ENCODE peak calls at places on chromosomes 12 and 14, in seven cellular contexts. Z, R, G, I, W, Q and J are unnamed samples.

GRCh38 chr12:96422192-96422591 is 22.0 kb upstream of the CDK17 start:
- DNase-seq in Z (no peak), W (no peak), I (peak), R (no peak), Q (peak), G (no peak), J (no peak)

GRCh38 chr14:90109858-90110257 is 48.1 kb downstream of the KCNK13 start:
- DNase-seq in Q (no peak), Z (no peak), W (no peak), I (no peak), R (peak), G (no peak), J (no peak)

GRCh38 chr12:58465418-58465817 is 454.9 kb downstream of the LRIG3 start:
- DNase-seq in Q (peak), W (no peak), G (no peak), I (no peak), Z (no peak), R (no peak), J (no peak)

GRCh38 chr14:45177081-45177480 is 41.4 kb downstream of the FANCM start:
- DNase-seq in Q (peak), W (no peak), I (peak), R (no peak), Z (no peak), G (no peak), J (no peak)

GRCh38 chr12:114032801-114033200 is 66.7 kb upstream of the RBM19 start:
- DNase-seq in W (no peak), G (no peak), R (no peak), I (no peak), Q (no peak), Z (no peak), J (no peak)

GRCh38 chr14:31024577-31025334 is 693 bp upstream of the AP4S1 start:
- DNase-seq in G (no peak), R (no peak), W (no peak), Z (no peak), I (peak), Q (no peak), J (no peak)

GRCh38 chr12:32457251-32458025 is 58.1 kb downstream of the FGD4 start:
- DNase-seq in R (no peak), W (no peak), Q (peak), Z (no peak), I (no peak), G (no peak), J (no peak)

GRCh38 chr12:15732341-15733061 is 56.7 kb downstream of the EPS8 start:
- DNase-seq in R (no peak), W (peak), Q (peak), I (no peak), Z (no peak), G (no peak), J (no peak)

GRCh38 chr12:2054091-2055018 is 1.6 kb downstream of the CACNA1C start:
- DNase-seq in Z (no peak), G (no peak), R (no peak), W (no peak), I (no peak), Q (peak), J (no peak)

GRCh38 chr12:53977596-53978464 is 3.1 kb upstream of the HOTAIR start:
- DNase-seq in G (no peak), W (no peak), Z (no peak), I (no peak), R (no peak), Q (no peak), J (no peak)

GRCh38 chr14:72894623-72895378 is 900 bp upstream of the DPF3 start:
- DNase-seq in Q (no peak), W (no peak), R (no peak), I (no peak), Z (peak), G (peak), J (no peak)

GRCh38 chr14:64636208-64636979 is 67.8 kb upstream of the PLEKHG3 start:
- DNase-seq in G (peak), W (peak), Q (peak), I (peak), R (peak), Z (peak), J (peak)

GRCh38 chr14:38391334-38391733 is 135.4 kb upstream of the CLEC14A start:
- DNase-seq in R (no peak), Q (peak), W (no peak), G (no peak), I (no peak), Z (no peak), J (no peak)

GRCh38 chr12:124727244-124727673 is 136.4 kb downstream of the SCARB1 start:
- DNase-seq in R (no peak), Q (no peak), G (peak), W (peak), I (peak), Z (no peak), J (no peak)

GRCh38 chr14:20388159-20388558 is 25.1 kb downstream of the TEP1 start:
- DNase-seq in Q (no peak), Z (no peak), G (no peak), W (no peak), I (no peak), R (no peak), J (no peak)

GRCh38 chr14:69663322-69663686 is 51.9 kb downstream of the SUSD6 start:
- DNase-seq in I (no peak), G (no peak), R (no peak), W (no peak), Q (no peak), Z (no peak), J (no peak)

GRCh38 chr14:69539631-69540410 is 34.9 kb downstream of the CCDC177 start:
- DNase-seq in Z (no peak), I (peak), R (no peak), G (no peak), W (no peak), Q (peak), J (no peak)

GRCh38 chr14:70032447-70032846 is 153.2 kb downstream of the SMOC1 start:
- DNase-seq in W (no peak), R (no peak), G (no peak), I (no peak), Q (no peak), Z (no peak), J (no peak)

GRCh38 chr12:15787801-15788200 is 1.4 kb downstream of the EPS8 start:
- DNase-seq in G (no peak), I (peak), W (no peak), Z (no peak), Q (no peak), R (no peak), J (no peak)

GRCh38 chr12:34394211-34395055 is 372.1 kb downstream of the ALG10 start:
- DNase-seq in W (no peak), Z (peak), I (no peak), G (peak), R (no peak), Q (no peak), J (no peak)

GRCh38 chr12:14905269-14906004 is 19.8 kb upstream of the MGP start:
- DNase-seq in I (peak), Q (peak), W (no peak), Z (no peak), G (no peak), R (no peak), J (no peak)

GRCh38 chr12:55742719-55743130 is at the start of gene GDF11:
- DNase-seq in G (no peak), Z (peak), I (peak), R (peak), Q (peak), W (peak), J (peak)

GRCh38 chr12:85036241-85036707 is at the start of the genes LRRIQ1 and TSPAN19:
- DNase-seq in G (no peak), R (no peak), Z (no peak), I (peak), W (peak), Q (peak), J (no peak)

GRCh38 chr14:90111895-90112534 is 50.2 kb downstream of the KCNK13 start:
- DNase-seq in I (peak), Q (no peak), R (no peak), W (no peak), Z (no peak), G (no peak), J (no peak)

GRCh38 chr12:102528111-102528510 is 47.7 kb upstream of the IGF1 start:
- DNase-seq in Q (peak), W (no peak), R (no peak), G (no peak), I (no peak), Z (no peak), J (no peak)

GRCh38 chr12:120761581-120761980 is 36.0 kb downstream of the ACADS start:
- DNase-seq in W (no peak), Z (no peak), R (no peak), I (peak), Q (peak), G (no peak), J (no peak)

GRCh38 chr12:19002192-19002591 is 127.3 kb upstream of the PLEKHA5 start:
- DNase-seq in I (no peak), W (no peak), Z (no peak), G (no peak), Q (peak), R (no peak), J (no peak)

GRCh38 chr14:81819910-81820309 is 286.3 kb upstream of the SEL1L start:
- DNase-seq in R (no peak), I (no peak), G (no peak), Q (no peak), W (no peak), Z (no peak), J (no peak)

GRCh38 chr12:46371718-46372130 is 849 bp downstream of the SLC38A2 start:
- DNase-seq in I (no peak), Z (peak), Q (peak), G (peak), W (peak), R (peak), J (peak)

GRCh38 chr14:104893435-104894207 is 28.6 kb downstream of the CEP170B start:
- DNase-seq in I (no peak), Q (no peak), R (no peak), Z (no peak), G (peak), W (no peak), J (no peak)

GRCh38 chr12:22018860-22019259 is 27.2 kb upstream of the CMAS start:
- DNase-seq in Z (no peak), Q (peak), G (no peak), R (no peak), W (no peak), I (no peak), J (no peak)

GRCh38 chr12:70686907-70687306 is 49.7 kb upstream of the PTPRB start:
- DNase-seq in I (no peak), Q (no peak), W (no peak), G (no peak), R (no peak), Z (no peak), J (no peak)

GRCh38 chr12:70698345-70698744 is 61.1 kb upstream of the PTPRB start:
- DNase-seq in Q (no peak), R (no peak), G (no peak), I (no peak), Z (no peak), W (no peak), J (no peak)

GRCh38 chr12:70691018-70691672 is 53.9 kb upstream of the PTPRB start:
- DNase-seq in I (no peak), W (no peak), Z (no peak), Q (peak), G (no peak), R (no peak), J (no peak)

GRCh38 chr12:70695361-70696023 is 58.3 kb upstream of the PTPRB start:
- DNase-seq in Z (no peak), W (no peak), Q (no peak), I (no peak), G (no peak), R (no peak), J (no peak)

DNA sequence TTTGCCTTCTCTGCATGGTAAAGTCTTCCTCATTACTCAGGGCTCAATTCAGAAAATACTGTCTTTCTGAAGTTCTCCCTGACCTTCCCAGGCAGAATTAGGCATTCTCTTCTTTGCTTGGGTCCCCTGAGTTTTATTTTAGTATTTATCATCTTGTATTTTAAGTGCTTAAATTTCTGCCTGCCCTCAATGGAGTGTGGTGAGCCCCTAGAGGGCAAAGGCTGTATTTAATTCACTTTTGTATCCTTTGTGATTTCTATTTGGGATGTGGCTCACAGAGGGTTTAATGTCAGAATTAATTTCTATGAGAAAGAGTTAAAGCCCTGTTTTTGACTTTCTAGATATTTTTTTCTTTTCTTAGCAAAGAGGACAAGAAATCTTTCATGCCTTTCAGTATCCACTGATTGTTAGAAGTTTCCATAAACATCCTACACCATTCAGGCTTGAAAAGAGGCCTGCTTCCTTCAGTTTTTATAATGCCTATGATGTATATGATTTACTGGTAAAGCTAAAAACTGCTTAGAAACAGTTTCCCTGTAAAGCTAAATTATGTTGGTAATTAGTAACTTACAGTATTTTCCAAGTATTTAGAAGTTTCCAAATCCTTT is 55.6 kb upstream of the PTPRB start:
- DNase-seq in I (peak), Z (no peak), Q (peak), G (no peak), R (no peak), W (no peak), J (no peak)
- TF ChIP-seq CTCF in I (peak), Z (no peak), Q (peak), G (no peak), R (peak), W (no peak), J (no peak)

DNA sequence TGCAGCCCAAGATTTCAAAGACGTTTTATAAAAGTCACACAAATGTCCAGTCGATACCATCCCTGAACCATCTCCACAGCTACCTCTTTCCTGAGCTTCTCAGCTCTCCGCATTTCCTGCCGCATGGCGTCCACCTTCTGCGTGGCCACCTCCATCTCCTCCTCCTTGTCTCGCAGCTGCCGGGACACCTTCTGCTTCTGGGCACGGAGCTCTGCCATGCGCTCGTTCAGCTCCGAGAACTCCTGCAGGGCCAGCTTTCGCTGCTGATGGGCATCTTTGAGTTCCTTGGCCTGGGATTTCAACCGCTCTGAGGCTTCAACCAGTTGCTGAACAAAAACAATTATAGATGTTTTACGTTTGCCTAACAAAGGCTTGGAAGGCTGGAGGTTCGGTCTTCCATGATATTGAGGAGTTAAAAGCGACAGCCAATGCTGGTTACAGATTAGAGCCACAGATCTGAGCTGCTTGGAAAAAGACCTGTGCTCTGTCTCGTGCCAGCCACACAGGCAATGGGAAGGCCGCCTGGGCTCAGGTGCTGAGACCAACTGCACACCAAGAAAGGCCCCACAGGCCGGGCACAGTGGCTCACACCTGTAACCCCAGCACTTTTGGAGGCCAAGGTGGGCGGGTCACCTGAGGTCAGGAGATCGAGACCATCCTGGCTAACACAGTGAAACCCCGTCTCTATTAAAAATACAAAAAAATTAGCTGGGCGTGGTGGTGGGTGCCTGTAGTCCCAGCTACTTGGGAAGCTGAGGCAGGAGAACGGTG is 49.6 kb downstream of the AMN start:
- DNase-seq in W (no peak), Q (no peak), G (no peak), I (no peak), R (no peak), Z (no peak), J (no peak)
- TF ChIP-seq CTCF in W (no peak), Q (no peak), G (no peak), I (no peak), R (no peak), Z (no peak), J (no peak)

GRCh38 chr12:75042125-75042524 is 167.5 kb downstream of the KCNC2 start:
- DNase-seq in I (no peak), Q (no peak), G (no peak), W (no peak), R (no peak), Z (no peak), J (no peak)
- TF ChIP-seq CTCF in I (no peak), Q (no peak), G (no peak), W (no peak), R (no peak), Z (no peak), J (no peak)

GRCh38 chr14:23910876-23911210 is 42.7 kb upstream of the DHRS4 start:
- DNase-seq in R (no peak), Q (no peak), W (no peak), G (no peak), Z (no peak), I (no peak), J (no peak)

GRCh38 chr14:23915559-23915958 is 38.0 kb upstream of the DHRS4 start:
- DNase-seq in I (no peak), Z (no peak), W (no peak), R (no peak), Q (no peak), G (no peak), J (no peak)

GRCh38 chr14:23916038-23916437 is 37.5 kb upstream of the DHRS4 start:
- DNase-seq in Q (no peak), W (no peak), R (no peak), G (no peak), Z (no peak), I (no peak), J (no peak)

GRCh38 chr14:23916446-23916845 is 37.1 kb upstream of the DHRS4 start:
- DNase-seq in Q (no peak), R (no peak), G (no peak), I (no peak), W (no peak), Z (no peak), J (no peak)
- TF ChIP-seq CTCF in Q (no peak), R (no peak), G (no peak), I (no peak), W (no peak), Z (no peak), J (no peak)